ENCODE peak calls at places on chromosome 10, in eight cellular contexts. C is heart left ventricle, T is dorsolateral prefrontal cortex, S is AG04450, X is epithelial cell of proximal tubule, R is bronchial epithelial cell, O is HCT116, V is GM12865. H is an unnamed sample.

GRCh38 chr10:30818854-30819253 is 189.3 kb upstream of the LYZL2 start:
- DNase-seq in C (peak), T (no peak), S (no peak), X (peak), R (no peak), O (no peak), V (no peak), H (peak)

GRCh38 chr10:88989824-88990527 is 622 bp upstream of the FAS start:
- DNase-seq in C (no peak), T (no peak), S (peak), X (peak), R (peak), O (no peak), V (no peak), H (peak)

GRCh38 chr10:88131561-88132139 is 268.2 kb downstream of the PTEN start:
- DNase-seq in C (peak), T (no peak), S (no peak), X (no peak), R (peak), O (no peak), V (no peak), H (no peak)

GRCh38 chr10:101001225-101002035 is 1.8 kb downstream of the LZTS2 start:
- DNase-seq in C (peak), T (peak), S (no peak), X (no peak), R (peak), O (no peak), V (no peak), H (peak)

GRCh38 chr10:43671659-43672555 is 23.2 kb upstream of the ZNF32 start:
- DNase-seq in C (peak), T (peak), S (no peak), X (peak), R (peak), O (peak), V (peak), H (peak)

GRCh38 chr10:122981066-122981464 is 864 bp downstream of the PSTK start:
- DNase-seq in C (no peak), T (no peak), S (no peak), X (peak), R (peak), O (peak), V (peak), H (peak)

GRCh38 chr10:70331486-70332268 is 47.9 kb upstream of the NPFFR1 start:
- DNase-seq in C (peak), T (peak), S (peak), X (peak), R (peak), O (peak), V (peak), H (peak)

GRCh38 chr10:5283305-5284158 is 81.2 kb upstream of the UCN3 start:
- DNase-seq in C (peak), T (peak), S (peak), X (peak), R (peak), O (peak), V (peak), H (peak)

GRCh38 chr10:114042895-114043531 is 653 bp upstream of the ADRB1 start:
- DNase-seq in C (peak), T (peak), S (no peak), X (no peak), R (peak), O (peak), V (peak), H (peak)

GRCh38 chr10:69508738-69509340 is 57.6 kb downstream of the TSPAN15 start:
- DNase-seq in C (no peak), T (no peak), S (no peak), X (no peak), R (no peak), O (no peak), V (no peak), H (no peak)

DNA sequence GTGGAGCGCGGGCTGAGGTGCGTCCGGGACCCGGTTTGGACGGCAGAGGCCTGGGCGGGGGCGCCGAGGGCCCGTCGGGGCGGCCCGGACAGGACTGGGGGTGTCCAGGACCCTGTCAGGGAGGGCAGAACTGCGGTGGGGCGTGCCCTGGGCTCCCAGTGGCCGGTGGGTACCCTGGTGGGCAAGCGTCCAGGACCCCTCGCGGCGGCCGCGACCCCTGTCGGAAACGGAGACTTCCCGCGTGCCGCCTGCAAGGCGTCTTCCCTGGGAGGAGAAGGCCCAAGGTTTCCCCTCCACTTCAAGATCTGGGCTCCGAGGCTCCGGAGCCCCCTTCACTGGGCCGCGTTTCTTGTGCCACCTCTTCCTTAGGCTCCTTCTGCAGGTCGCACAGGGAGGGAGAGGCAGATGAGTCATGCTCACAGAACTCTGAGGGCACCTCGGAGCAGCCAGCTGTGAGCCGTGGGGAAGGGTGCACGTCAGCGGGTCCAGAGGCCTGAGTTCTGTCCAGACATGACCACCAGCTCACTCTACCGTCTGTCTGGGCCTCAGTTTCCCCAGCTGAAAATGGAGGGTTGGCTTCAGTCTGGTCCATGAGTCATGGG is 536 bp downstream of the ALOX5 start:
- DNase-seq in C (no peak), T (no peak), S (no peak), X (peak), R (peak), O (no peak), V (peak), H (no peak)
- H3K4me3 ChIP-seq in C (peak), T (peak), S (no peak), X (peak), R (peak), O (peak), V (peak), H (peak)

DNA sequence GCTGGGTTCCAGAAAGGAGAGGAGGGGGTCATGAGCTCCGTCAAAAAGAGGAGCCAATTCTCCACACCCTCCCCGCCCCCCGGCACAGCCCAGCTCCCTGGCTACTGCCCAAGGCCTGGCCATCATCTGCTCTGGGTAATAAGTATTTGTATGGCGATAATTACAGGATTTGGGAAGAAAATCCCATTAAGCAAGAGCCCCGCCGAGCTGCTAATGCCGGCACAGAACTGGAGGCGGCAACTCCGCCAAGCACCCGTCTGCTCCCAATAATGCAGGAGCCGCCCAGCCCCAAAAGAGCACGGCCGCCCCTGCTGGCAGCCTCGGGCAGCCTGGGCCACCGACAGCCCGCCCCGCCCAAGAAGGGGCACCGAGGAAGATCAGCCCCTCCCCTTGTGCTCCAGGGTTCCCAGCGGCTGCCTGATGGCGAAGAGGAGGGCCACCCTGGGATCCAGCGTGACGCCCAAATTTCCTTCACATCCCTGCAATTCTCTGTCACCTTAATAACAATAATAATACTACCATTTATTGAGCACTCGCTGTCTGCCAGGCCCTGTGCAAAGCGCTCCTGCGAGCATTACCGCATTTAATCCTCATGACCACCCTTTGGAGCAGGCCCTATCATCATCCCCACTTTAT is 5.9 kb downstream of the SLIT1 start:
- DNase-seq in C (peak), T (no peak), S (no peak), X (no peak), R (no peak), O (no peak), V (no peak), H (no peak)
- TF ChIP-seq CTCF in C (peak), T (no peak), S (no peak), X (no peak), R (no peak), O (peak), V (no peak), H (no peak)

GRCh38 chr10:103055105-103055504 is 137.0 kb downstream of the CNNM2 start:
- DNase-seq in C (no peak), T (no peak), S (no peak), X (no peak), R (no peak), O (no peak), V (no peak), H (no peak)

GRCh38 chr10:103049237-103049636 is 131.1 kb downstream of the CNNM2 start:
- DNase-seq in C (no peak), T (no peak), S (no peak), X (no peak), R (no peak), O (no peak), V (no peak), H (no peak)

GRCh38 chr10:103057980-103058568 is 135.0 kb downstream of the NT5C2 start:
- DNase-seq in C (no peak), T (no peak), S (no peak), X (no peak), R (no peak), O (no peak), V (no peak), H (no peak)

GRCh38 chr10:103054621-103055020 is 136.5 kb downstream of the CNNM2 start:
- DNase-seq in C (no peak), T (peak), S (no peak), X (no peak), R (no peak), O (no peak), V (no peak), H (no peak)

DNA sequence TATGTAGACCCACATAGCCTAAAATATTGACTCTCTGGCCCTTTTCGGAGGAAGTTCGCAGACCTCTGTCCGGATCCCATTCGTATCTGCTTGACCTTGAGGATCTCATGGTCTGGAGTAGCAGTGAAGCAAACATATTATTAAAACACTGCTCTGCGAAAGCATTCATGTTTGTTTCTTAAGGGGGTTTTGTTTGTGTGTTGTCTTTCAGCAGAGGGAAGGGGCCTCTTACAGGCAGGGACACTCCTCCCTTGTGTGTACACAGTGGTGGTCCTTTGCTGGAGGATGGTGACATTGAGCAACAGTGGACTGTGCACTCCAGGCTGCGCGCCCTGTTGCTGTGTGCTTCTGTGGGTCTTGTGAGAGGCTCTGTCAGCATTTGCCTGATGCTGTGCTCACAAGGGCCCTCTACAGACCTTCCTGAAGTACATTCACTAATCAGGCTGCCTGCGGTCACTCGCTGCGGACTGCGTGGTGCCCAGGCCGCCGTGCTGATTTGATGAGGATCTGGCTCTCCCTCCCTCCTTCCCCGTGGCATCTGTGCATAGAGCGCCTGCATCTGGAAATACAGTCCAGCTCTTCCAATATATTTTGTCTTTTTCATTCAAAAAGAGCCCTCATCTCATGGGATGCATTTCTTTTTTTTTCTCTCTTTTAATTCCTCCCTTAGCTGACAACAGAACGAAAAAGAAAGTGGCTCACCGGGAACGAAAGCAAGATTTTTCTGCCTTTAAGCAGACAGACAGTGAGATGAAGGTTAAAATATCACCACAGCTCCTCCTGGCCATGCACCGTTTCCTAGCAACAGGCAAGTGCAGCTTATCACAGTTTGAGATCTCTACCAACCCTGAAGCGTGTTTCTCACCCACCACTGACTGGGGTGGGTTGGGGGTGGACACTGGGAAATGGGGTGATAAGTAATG is 135.8 kb downstream of the CNNM2 start:
- DNase-seq in C (peak), T (peak), S (peak), X (peak), R (peak), O (no peak), V (peak), H (peak)
- H3K4me3 ChIP-seq in C (peak), T (peak), S (peak), X (peak), R (no peak), O (no peak), V (no peak), H (peak)

GRCh38 chr10:13485623-13486022 is 43.2 kb downstream of the BEND7 start:
- DNase-seq in C (no peak), T (no peak), S (no peak), X (no peak), R (no peak), O (no peak), V (no peak), H (peak)
- TF ChIP-seq CTCF in C (peak), T (peak), S (peak), X (peak), R (peak), O (no peak), V (peak), H (peak)